ENCODE peak calls at places on chromosomes 13 and 19, in ten cellular contexts. H is amniotic stem cell; Q is CD8-positive, alpha-beta T cell; D is OCI-M1; T is stimulated activated CD4-positive, alpha-beta T cell treated with anti-CD3 and anti-CD28 coated beads, Interleukin-15, amount 100 ng/mL, for 24 hours; G is heart left ventricle; P is neural progenitor cell; E is A172; M is posterior cingulate gyrus; V is hepatocyte. O is an unnamed sample.

GRCh38 chr13:94080527-94080926 is 399.0 kb downstream of the DCT start:
- DNase-seq in D (no peak), Q (no peak), V (no peak), H (no peak), E (no peak), T (no peak), G (no peak), M (no peak), P (no peak), O (no peak)

GRCh38 chr13:26695360-26695705 is 65.3 kb downstream of the GPR12 start:
- DNase-seq in D (no peak), G (no peak), V (no peak), H (no peak), Q (no peak), T (no peak), M (no peak), P (no peak), E (no peak), O (no peak)

GRCh38 chr19:47232422-47233211 is 1.6 kb upstream of the BBC3 start:
- DNase-seq in H (peak; percentile 75), P (no peak), E (peak; percentile 58), T (peak; percentile 46), M (no peak), Q (no peak), V (no peak), G (no peak), D (no peak), O (no peak)

GRCh38 chr13:74929436-74929835 is 552.5 kb downstream of the TBC1D4 start:
- DNase-seq in D (no peak), G (no peak), P (no peak), V (no peak), Q (no peak), E (no peak), H (no peak), M (no peak), T (no peak), O (no peak)

GRCh38 chr13:26719356-26719945 is 41.1 kb downstream of the GPR12 start:
- DNase-seq in G (no peak), E (peak; percentile 2), P (no peak), Q (no peak), D (peak; percentile 7), M (no peak), T (no peak), V (no peak), H (no peak), O (no peak)

GRCh38 chr13:40596484-40596883 is 70.0 kb downstream of the FOXO1 start:
- DNase-seq in Q (no peak), E (no peak), G (no peak), V (no peak), H (no peak), T (no peak), D (no peak), P (no peak), M (no peak), O (no peak)

GRCh38 chr19:7456964-7457541 is 31.8 kb downstream of the PEX11G start:
- DNase-seq in P (no peak), H (no peak), V (no peak), T (peak; percentile 24), Q (no peak), G (no peak), M (no peak), E (peak; percentile 29), D (no peak), O (no peak)

GRCh38 chr19:604355-604754 is 14.7 kb downstream of the HCN2 start:
- DNase-seq in T (peak; percentile 66), Q (no peak), H (no peak), E (no peak), G (no peak), M (no peak), P (no peak), V (no peak), D (peak; percentile 34), O (no peak)

GRCh38 chr13:45119469-45119989 is 781 bp upstream of the GTF2F2 start:
- DNase-seq in Q (peak; percentile 61), T (peak; percentile 65), D (peak; percentile 74), M (no peak), P (peak; percentile 18), V (peak; percentile 25), E (no peak), G (no peak), H (no peak), O (no peak)